ENCODE peak calls at places on chromosomes 12 and 14, in ten cellular contexts. U is breast epithelium; Z is CD4-positive, alpha-beta memory T cell; H is mesenchymal stem cell; B is mesendoderm; F is mammary epithelial cell; T is uterus; V is CD8-positive, alpha-beta memory T cell; D is right atrium auricular region; L is IMR-90. Q is an unnamed sample. For H3K27me3, the result is how much of the 10 kb centered on the place peaks cover.

GRCh38 chr14:51507556-51508511 is 143.9 kb upstream of the FRMD6 start:
- DNase-seq in D (no peak), B (no peak), H (peak), Z (no peak), F (peak), U (no peak), L (peak), T (peak), V (no peak), Q (peak)

GRCh38 chr12:121872546-121873223 is 14.0 kb upstream of the HPD start:
- DNase-seq in D (peak), V (no peak), Z (no peak), L (peak), F (peak), B (no peak), H (peak), T (peak), U (no peak), Q (no peak)

GRCh38 chr14:51360592-51360991 is 120.5 kb downstream of the TMX1 start:
- DNase-seq in H (no peak), V (no peak), U (no peak), D (no peak), L (no peak), F (no peak), T (no peak), Z (no peak), B (no peak), Q (no peak)

GRCh38 chr12:85835417-85835809 is 796 bp downstream of the RASSF9 start:
- DNase-seq in U (no peak), D (no peak), Z (no peak), T (no peak), L (peak), H (no peak), B (peak), F (peak), V (no peak), Q (no peak)

GRCh38 chr12:53300187-53300586 is 692 bp downstream of the MYG1 start:
- DNase-seq in H (peak), T (no peak), L (peak), U (no peak), D (no peak), F (peak), V (no peak), Z (no peak), B (peak), Q (no peak)

GRCh38 chr12:52682381-52682660 is 2.1 kb upstream of the KRT1 start:
- DNase-seq in V (no peak), F (no peak), H (no peak), L (no peak), D (no peak), U (no peak), Z (no peak), B (no peak), T (no peak), Q (no peak)

GRCh38 chr12:22117551-22117950 is 71.5 kb downstream of the CMAS start:
- DNase-seq in U (no peak), F (no peak), H (no peak), L (no peak), B (no peak), V (no peak), Z (no peak), T (no peak), D (no peak), Q (no peak)

GRCh38 chr12:7352661-7353060 is 48.8 kb downstream of the ACSM4 start:
- DNase-seq in H (no peak), B (no peak), Z (no peak), L (no peak), T (no peak), D (no peak), V (no peak), U (no peak), F (no peak), Q (no peak)

GRCh38 chr12:42716521-42716920 is 127.0 kb upstream of the PRICKLE1 start:
- DNase-seq in D (no peak), H (peak), T (peak), Z (no peak), U (no peak), V (no peak), F (no peak), L (peak), B (no peak), Q (no peak)

GRCh38 chr12:105740970-105741725 is 397.6 kb downstream of the NUAK1 start:
- DNase-seq in L (peak), H (peak), Z (no peak), T (peak), F (no peak), D (no peak), B (no peak), V (no peak), U (peak), Q (no peak)

GRCh38 chr12:58310828-58311273 is 369.5 kb downstream of the ATP23 start:
- DNase-seq in D (no peak), H (peak), T (no peak), F (peak), V (no peak), Z (no peak), U (no peak), B (peak), L (peak), Q (no peak)

GRCh38 chr12:50918584-50919316 is 33.6 kb upstream of the HIGD1C start:
- DNase-seq in H (peak), L (peak), D (no peak), F (no peak), U (no peak), Z (no peak), T (no peak), V (no peak), B (no peak), Q (no peak)

GRCh38 chr12:102533483-102533882 is 53.1 kb upstream of the IGF1 start:
- DNase-seq in V (no peak), B (no peak), Z (no peak), U (no peak), F (no peak), L (no peak), D (no peak), H (no peak), T (no peak), Q (no peak)

GRCh38 chr12:123533672-123534643 is at the start of gene RILPL1:
- DNase-seq in V (peak), T (peak), D (peak), L (peak), U (peak), Z (peak), B (peak), F (peak), H (peak), Q (peak)

GRCh38 chr14:85471744-85472143 is 58.2 kb upstream of the FLRT2 start:
- DNase-seq in U (no peak), L (peak), Z (no peak), D (no peak), F (peak), T (no peak), B (peak), V (no peak), H (peak), Q (peak)

GRCh38 chr14:75389679-75390078 is 38.1 kb upstream of the JDP2 start:
- DNase-seq in V (no peak), T (no peak), L (peak), H (peak), B (no peak), F (no peak), Z (no peak), U (no peak), D (no peak), Q (no peak)

GRCh38 chr12:7433276-7433822 is 10.6 kb downstream of the CD163L1 start:
- DNase-seq in U (no peak), T (no peak), V (no peak), H (peak), L (peak), B (no peak), F (peak), Z (no peak), D (no peak), Q (no peak)

GRCh38 chr12:126936181-126936851 is 1330.7 kb upstream of the TMEM132C start:
- DNase-seq in F (peak), H (no peak), V (no peak), L (no peak), T (no peak), U (no peak), Z (no peak), D (no peak), B (peak), Q (peak)

GRCh38 chr14:104221636-104222375 is 83.4 kb downstream of the KIF26A start:
- DNase-seq in F (no peak), L (no peak), B (no peak), T (no peak), D (no peak), U (no peak), Z (no peak), H (no peak), V (no peak), Q (peak)

DNA sequence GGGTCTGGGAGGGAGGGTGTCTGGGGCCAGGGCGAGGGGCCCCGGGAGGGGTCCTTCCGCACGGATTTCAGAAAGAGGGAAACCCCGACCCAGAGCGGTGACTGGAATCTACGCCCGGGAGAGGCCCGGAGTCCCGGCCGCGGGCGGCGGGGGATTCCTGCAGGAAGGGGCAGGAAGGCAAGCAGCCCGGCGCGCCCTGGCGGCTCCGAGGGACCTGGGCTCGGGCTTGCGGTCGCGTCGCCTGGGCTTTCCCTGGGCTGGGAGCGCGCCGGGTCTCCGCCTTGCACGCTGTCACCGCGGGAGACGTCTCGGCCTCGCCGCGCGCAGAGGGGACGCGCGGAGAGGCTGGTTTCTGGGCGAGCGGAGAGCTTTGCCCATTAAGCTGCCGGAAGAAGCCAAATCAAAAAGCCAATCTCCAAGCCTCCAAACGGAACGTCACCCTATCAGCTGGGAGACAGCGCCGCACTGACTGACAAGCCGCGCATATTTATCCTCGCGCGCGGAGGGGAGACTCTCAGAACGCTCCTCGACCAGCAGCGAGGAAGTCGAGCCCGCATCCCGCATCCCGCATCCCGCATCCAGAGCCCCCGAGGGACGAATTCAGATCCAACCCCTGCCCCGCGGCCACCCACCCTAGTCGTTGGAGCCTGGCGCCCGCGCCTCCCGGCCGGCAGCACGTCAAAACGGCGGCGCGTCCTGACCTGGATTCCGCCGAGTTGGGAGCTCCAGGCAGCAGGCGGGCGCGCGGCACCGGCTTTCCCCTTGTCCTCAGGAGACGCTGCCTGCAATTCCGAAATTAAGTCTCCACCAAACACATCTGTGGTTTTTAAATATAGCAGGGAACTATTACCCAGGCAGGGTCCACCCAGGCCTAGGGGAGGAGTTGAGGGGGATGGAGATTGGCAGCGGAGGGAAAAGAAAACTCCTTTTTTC is at the start of gene SLC8A3:
- DNase-seq in T (no peak), Z (no peak), B (peak), F (peak), V (no peak), U (no peak), D (no peak), H (peak), L (peak), Q (peak)
- H3K27me3 ChIP-seq in T (under half), Z (under half), B (under half), F (under half), V (under half), U (half or more), D (under half), H (half or more), L (under half), Q (under half)

GRCh38 chr12:113155060-113155459 is 5.5 kb downstream of the CFAP73 start:
- DNase-seq in H (no peak), Z (no peak), D (no peak), T (no peak), B (no peak), L (no peak), U (no peak), V (no peak), F (no peak), Q (no peak)

GRCh38 chr12:113154351-113154973 is 4.9 kb downstream of the CFAP73 start:
- DNase-seq in T (no peak), U (no peak), Z (no peak), B (peak), F (no peak), L (peak), D (no peak), H (peak), V (no peak), Q (peak)

GRCh38 chr12:113157218-113157859 is 7.8 kb downstream of the CFAP73 start:
- DNase-seq in Z (no peak), V (no peak), F (no peak), D (no peak), H (no peak), T (no peak), U (no peak), B (no peak), L (no peak), Q (no peak)

GRCh38 chr12:113152835-113153814 is 3.6 kb downstream of the CFAP73 start:
- DNase-seq in B (peak), T (no peak), Z (peak), L (peak), F (peak), D (peak), U (peak), H (peak), V (peak), Q (peak)

GRCh38 chr12:113155641-113156040 is 6.1 kb downstream of the CFAP73 start:
- DNase-seq in D (no peak), B (no peak), F (no peak), L (no peak), T (no peak), H (no peak), U (no peak), Z (no peak), V (no peak), Q (no peak)
- H3K27me3 ChIP-seq in D (under half), B (under half), F (under half), L (under half), T (under half), H (half or more), U (under half), Z (under half), V (under half), Q (under half)

GRCh38 chr12:116880213-116880816 is 926 bp downstream of the HRK start:
- DNase-seq in H (peak), F (peak), Z (no peak), B (no peak), L (no peak), D (no peak), U (no peak), T (no peak), V (no peak), Q (no peak)
- H3K27me3 ChIP-seq in H (half or more), F (half or more), Z (under half), B (under half), L (half or more), D (under half), U (half or more), T (under half), V (under half), Q (under half)

GRCh38 chr12:4744709-4745108 is 24.5 kb downstream of the GALNT8 start:
- DNase-seq in F (no peak), V (no peak), B (no peak), Z (no peak), U (no peak), D (no peak), L (no peak), H (no peak), T (no peak), Q (no peak)

GRCh38 chr12:4738541-4738940 is 18.3 kb downstream of the GALNT8 start:
- DNase-seq in B (no peak), V (no peak), L (no peak), H (no peak), T (no peak), F (no peak), U (no peak), D (no peak), Z (no peak), Q (no peak)

GRCh38 chr12:4745249-4745648 is 25.0 kb downstream of the GALNT8 start:
- DNase-seq in V (no peak), H (no peak), B (no peak), L (no peak), Z (no peak), U (no peak), D (no peak), F (no peak), T (no peak), Q (no peak)

GRCh38 chr12:4742421-4742970 is 22.3 kb downstream of the GALNT8 start:
- DNase-seq in B (peak), F (no peak), Z (no peak), L (no peak), V (no peak), H (no peak), T (no peak), D (no peak), U (no peak), Q (no peak)

GRCh38 chr12:4743046-4743445 is 22.8 kb downstream of the GALNT8 start:
- DNase-seq in V (no peak), U (no peak), T (no peak), L (no peak), B (peak), Z (no peak), D (no peak), H (no peak), F (no peak), Q (no peak)
- H3K27me3 ChIP-seq in V (under half), U (under half), T (under half), L (under half), B (under half), Z (under half), D (under half), H (under half), F (under half), Q (under half)

DNA sequence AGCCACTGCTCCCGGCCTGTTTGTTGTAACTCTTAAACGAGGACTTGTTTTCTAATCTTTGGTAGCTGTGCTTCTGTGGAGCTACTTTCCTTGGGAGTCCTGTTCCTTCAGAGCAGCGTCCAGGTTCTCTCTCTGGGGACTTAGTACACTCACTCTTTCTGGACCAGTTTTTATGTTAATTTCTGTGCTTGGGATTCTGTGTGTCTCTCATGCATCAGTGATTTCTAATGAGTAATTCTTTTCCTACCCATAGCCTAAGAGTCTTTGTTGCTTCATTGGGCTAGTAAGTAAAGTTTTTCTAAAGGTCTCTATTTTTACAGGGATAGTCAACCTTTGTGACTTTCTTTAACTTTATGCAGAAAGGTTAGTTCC is 289.3 kb downstream of the FBXL14 start:
- DNase-seq in H (no peak), D (no peak), L (no peak), Z (no peak), V (no peak), B (no peak), F (no peak), T (no peak), U (no peak), Q (no peak)
- H3K27me3 ChIP-seq in H (under half), D (under half), L (under half), Z (under half), V (under half), B (under half), F (under half), T (under half), U (under half), Q (under half)

DNA sequence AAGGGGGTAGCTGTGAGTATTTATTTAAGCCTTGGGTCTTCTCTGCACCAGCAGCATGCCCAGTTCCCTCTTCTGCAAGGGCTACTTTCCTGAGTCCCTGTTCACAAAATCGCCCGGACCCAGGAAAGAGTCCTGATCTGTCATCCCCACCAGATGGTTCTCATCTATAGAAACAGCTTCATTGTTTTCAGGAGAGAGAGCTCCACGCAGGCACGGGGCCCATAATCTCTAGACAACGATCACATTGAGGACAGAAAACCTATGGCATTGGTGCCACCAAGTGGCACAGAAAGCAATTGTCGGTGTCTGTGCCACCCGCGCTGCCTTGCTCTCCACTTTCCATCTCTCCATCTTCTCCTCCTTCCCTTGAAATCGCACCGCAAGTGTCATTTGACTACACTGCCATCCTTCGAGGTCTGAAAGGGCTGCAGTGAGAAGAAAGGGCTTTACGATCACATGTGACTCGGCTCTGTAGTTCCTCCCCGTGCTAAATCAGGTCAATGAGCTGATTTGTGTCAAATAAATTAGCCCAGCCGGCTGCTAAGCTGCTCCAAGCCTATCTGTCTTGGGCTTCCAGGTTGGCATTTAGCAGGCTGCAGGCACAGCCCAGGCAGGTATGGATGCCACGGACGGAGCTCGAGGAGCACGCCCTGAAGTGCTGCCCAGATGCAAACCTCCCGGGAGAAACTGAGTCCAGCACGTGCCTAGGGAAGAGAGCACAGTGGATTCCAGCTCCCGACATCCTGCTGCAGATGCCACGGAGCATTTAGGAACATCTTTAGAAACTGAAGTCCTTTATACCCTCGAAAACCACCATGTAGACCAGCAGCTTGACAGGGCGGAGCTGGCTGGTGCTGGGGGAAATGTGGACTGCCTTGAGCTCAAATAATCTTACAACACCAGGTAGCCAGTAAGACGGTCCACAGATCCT is 28.8 kb downstream of the SPRING1 start:
- DNase-seq in H (peak), V (peak), B (peak), D (peak), F (peak), U (peak), L (peak), T (peak), Z (peak), Q (peak)
- H3K27me3 ChIP-seq in H (under half), V (under half), B (under half), D (under half), F (under half), U (under half), L (under half), T (under half), Z (under half), Q (under half)